ENCODE peak calls at places on chromosome 10, in five cellular contexts. E is H1, J is HepG2, O is GM12878, B is K562. N is an unnamed sample. For H3K79me2, the result is how much of the 10 kb centered on the place peaks cover.

GRCh38 chr10:121627810-121628209 is 29.6 kb upstream of the FGFR2 start:
- DNase-seq in E (no peak), B (no peak), O (no peak), J (no peak), N (no peak)

GRCh38 chr10:78458983-78459638 is 425.4 kb downstream of the RPS24 start:
- DNase-seq in B (peak), J (peak), O (no peak), E (no peak), N (no peak)

GRCh38 chr10:76509501-76509900 is 1078.1 kb downstream of the LRMDA start:
- DNase-seq in J (no peak), B (no peak), O (no peak), E (no peak), N (no peak)

GRCh38 chr10:58291538-58292174 is 22.7 kb downstream of the CISD1 start:
- DNase-seq in J (peak), E (no peak), B (peak), O (no peak), N (peak)

GRCh38 chr10:70323143-70323696 is 39.4 kb upstream of the NPFFR1 start:
- DNase-seq in J (no peak), E (no peak), B (no peak), O (no peak), N (no peak)

GRCh38 chr10:5616046-5616445 is 50.3 kb downstream of the ASB13 start:
- DNase-seq in B (no peak), O (no peak), J (no peak), E (no peak), N (no peak)

GRCh38 chr10:106904209-106904608 is 260.3 kb downstream of the SORCS1 start:
- DNase-seq in E (no peak), B (no peak), J (no peak), O (no peak), N (no peak)

GRCh38 chr10:93999401-93999851 is 5.7 kb downstream of the PLCE1 start:
- DNase-seq in B (no peak), J (no peak), E (no peak), O (no peak), N (no peak)

GRCh38 chr10:108250954-108251620 is 1086.6 kb upstream of the SORCS1 start:
- DNase-seq in B (no peak), E (no peak), J (no peak), O (no peak), N (no peak)

GRCh38 chr10:96400465-96400864 is 41.7 kb upstream of the OPALIN start:
- DNase-seq in B (no peak), O (no peak), J (no peak), E (no peak), N (no peak)

GRCh38 chr10:70268376-70268775 is 15.4 kb downstream of the NPFFR1 start:
- DNase-seq in O (no peak), J (no peak), E (no peak), B (no peak), N (no peak)

GRCh38 chr10:122455376-122456056 is 1.1 kb downstream of the ARMS2 start:
- DNase-seq in J (no peak), E (no peak), B (no peak), O (no peak), N (no peak)

GRCh38 chr10:73650537-73651331 is 5.1 kb downstream of the SYNPO2L start:
- DNase-seq in B (no peak), O (peak), E (no peak), J (no peak), N (no peak)

GRCh38 chr10:42929993-42930392 is 146.9 kb upstream of the RET start:
- DNase-seq in O (no peak), B (no peak), E (no peak), J (no peak), N (no peak)

GRCh38 chr10:80186364-80187012 is 18.8 kb downstream of the ANXA11 start:
- DNase-seq in E (no peak), J (no peak), O (no peak), B (peak), N (no peak)

GRCh38 chr10:95559466-95559865 is 1.7 kb downstream of the SORBS1 start:
- DNase-seq in O (no peak), E (peak), J (no peak), B (no peak), N (no peak)

GRCh38 chr10:61904711-61905445 is 3.4 kb downstream of the ARID5B start:
- DNase-seq in B (peak), E (no peak), O (peak), J (peak), N (no peak)

GRCh38 chr10:114824396-114824795 is 2.8 kb downstream of the FHIP2A start:
- DNase-seq in B (no peak), E (no peak), O (no peak), J (no peak), N (no peak)

GRCh38 chr10:77939561-77940001 is 13.0 kb upstream of the DLG5 start:
- DNase-seq in E (no peak), J (no peak), O (no peak), B (peak), N (no peak)

GRCh38 chr10:2619472-2619871 is 447.9 kb upstream of the PFKP start:
- DNase-seq in B (peak), E (no peak), J (peak), O (no peak), N (no peak)

GRCh38 chr10:122237326-122237725 is 33.8 kb upstream of the BTBD16 start:
- DNase-seq in O (no peak), J (no peak), E (no peak), B (no peak), N (no peak)

GRCh38 chr10:62779487-62780248 is 24.9 kb upstream of the ADO start:
- DNase-seq in E (no peak), B (no peak), J (no peak), O (peak), N (no peak)

GRCh38 chr10:12980080-12980656 is 21.3 kb downstream of the CCDC3 start:
- DNase-seq in O (no peak), J (no peak), E (no peak), B (no peak), N (no peak)

GRCh38 chr10:82245906-82246305 is 370.9 kb downstream of the NRG3 start:
- DNase-seq in O (no peak), B (no peak), E (no peak), J (no peak), N (no peak)

GRCh38 chr10:1243486-1244182 is 187.4 kb downstream of the WDR37 start:
- DNase-seq in B (peak), E (peak), J (no peak), O (no peak), N (no peak)

GRCh38 chr10:7525314-7526016 is 114.6 kb upstream of the SFMBT2 start:
- DNase-seq in B (peak), J (peak), O (peak), E (peak), N (peak)

GRCh38 chr10:42755591-42756093 is 27.0 kb upstream of the BMS1 start:
- DNase-seq in O (no peak), E (no peak), B (no peak), J (no peak), N (no peak)

GRCh38 chr10:35909291-35909690 is 267.2 kb upstream of the FZD8 start:
- DNase-seq in E (no peak), J (no peak), O (no peak), B (no peak), N (no peak)

GRCh38 chr10:4845766-4846165 is 19.8 kb downstream of the AKR1E2 start:
- DNase-seq in E (no peak), J (no peak), O (no peak), B (no peak), N (no peak)

GRCh38 chr10:129472696-129473555 is 5.9 kb downstream of the MGMT start:
- DNase-seq in J (no peak), E (no peak), B (no peak), O (no peak), N (no peak)

GRCh38 chr10:110652475-110653118 is 8.5 kb downstream of the RBM20 start:
- DNase-seq in J (no peak), O (no peak), B (no peak), E (no peak), N (no peak)

GRCh38 chr10:117710181-117710798 is 167.7 kb downstream of the EMX2 start:
- DNase-seq in B (peak), E (no peak), J (no peak), O (no peak), N (no peak)

GRCh38 chr10:112967200-112967599 is 17.2 kb downstream of the TCF7L2 start:
- DNase-seq in O (no peak), J (no peak), E (no peak), B (no peak), N (no peak)

GRCh38 chr10:102994551-102995295 is 76.6 kb downstream of the CNNM2 start:
- DNase-seq in B (peak), J (no peak), E (no peak), O (no peak), N (no peak)

GRCh38 chr10:132626761-132627735 is 89.5 kb downstream of the INPP5A start:
- DNase-seq in E (no peak), J (no peak), O (no peak), B (no peak), N (no peak)

GRCh38 chr10:117237401-117237991 is 3.4 kb upstream of the SLC18A2 start:
- DNase-seq in B (no peak), O (no peak), E (no peak), J (no peak), N (no peak)

GRCh38 chr10:98251399-98251798 is 16.6 kb downstream of the LOXL4 start:
- DNase-seq in B (no peak), O (no peak), E (no peak), J (no peak), N (no peak)

GRCh38 chr10:21260793-21261149 is 264.7 kb downstream of the SKIDA1 start:
- DNase-seq in E (no peak), O (no peak), J (no peak), B (no peak), N (no peak)

GRCh38 chr10:50224330-50224952 is 26.9 kb downstream of the ASAH2 start:
- DNase-seq in O (peak), B (peak), J (peak), E (no peak), N (peak)
- TF ChIP-seq SP1 in O (no peak), B (no peak), J (no peak), E (no peak), N (no peak)

DNA sequence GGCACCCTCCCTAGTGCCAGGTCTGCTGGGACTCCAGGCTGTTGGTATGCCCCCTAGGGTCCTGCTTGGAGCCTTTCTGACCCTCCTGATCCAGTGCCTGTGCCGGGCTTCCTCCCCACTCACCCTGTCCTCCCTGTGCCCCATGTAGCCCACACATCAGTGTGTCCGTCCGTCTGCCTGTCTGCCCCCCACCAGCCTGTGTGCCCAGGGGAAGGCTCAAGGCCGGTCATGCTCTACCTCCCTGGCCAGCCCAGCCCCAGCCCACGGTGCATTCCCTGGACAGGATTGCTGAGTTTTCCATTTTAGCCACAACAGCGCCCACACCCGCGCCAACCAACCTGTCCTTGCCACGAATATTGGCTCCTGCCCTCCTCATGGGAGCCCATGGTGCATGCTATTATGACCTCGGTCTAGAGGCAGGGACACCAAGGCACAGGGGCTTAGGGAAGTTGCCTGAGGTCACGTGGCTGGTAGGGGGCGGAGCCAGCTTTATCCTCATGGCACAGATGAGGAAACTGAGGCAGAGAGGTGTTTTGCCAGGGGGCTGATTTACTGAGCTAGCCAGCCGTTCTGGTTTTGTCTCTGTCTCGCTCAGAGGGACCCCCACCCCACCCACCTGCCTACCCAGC is 136.0 kb downstream of the FAM53B start:
- DNase-seq in E (no peak), B (no peak), O (no peak), J (no peak), N (no peak)
- H3K79me2 ChIP-seq in E (under half), B (under half), O (under half), J (under half), N (under half)

GRCh38 chr10:16809074-16809718 is 8.0 kb downstream of the RSU1 start:
- DNase-seq in J (peak), B (peak), O (no peak), E (peak), N (peak)
- TF ChIP-seq RAD21 in J (no peak), B (peak), O (peak), E (peak), N (peak)

GRCh38 chr10:34627331-34627730 is 187.8 kb downstream of the PARD3 start:
- DNase-seq in B (no peak), E (no peak), J (no peak), O (no peak), N (no peak)

GRCh38 chr10:34626158-34626557 is 188.9 kb downstream of the PARD3 start:
- DNase-seq in E (no peak), B (no peak), O (no peak), J (no peak), N (no peak)

GRCh38 chr10:34629120-34629519 is 186.0 kb downstream of the PARD3 start:
- DNase-seq in B (no peak), E (no peak), J (no peak), O (no peak), N (no peak)

GRCh38 chr10:34627741-34628140 is 187.4 kb downstream of the PARD3 start:
- DNase-seq in O (no peak), E (no peak), B (no peak), J (peak), N (no peak)

GRCh38 chr10:34628174-34628802 is 186.8 kb downstream of the PARD3 start:
- DNase-seq in O (no peak), J (peak), B (peak), E (no peak), N (no peak)
- TF ChIP-seq SP1 in O (no peak), J (no peak), B (no peak), E (no peak), N (no peak)

GRCh38 chr10:11191673-11192072 is 174.0 kb downstream of the CELF2 start:
- DNase-seq in E (no peak), B (no peak), J (no peak), O (no peak), N (no peak)
- H3K79me2 ChIP-seq in E (under half), B (under half), J (under half), O (half or more), N (under half)

GRCh38 chr10:22620140-22620857 is 94.1 kb downstream of the PIP4K2A start:
- DNase-seq in O (no peak), J (no peak), B (peak), E (no peak), N (peak)

GRCh38 chr10:22619111-22619510 is 95.3 kb downstream of the PIP4K2A start:
- DNase-seq in O (no peak), J (no peak), B (no peak), E (no peak), N (no peak)

GRCh38 chr10:22621726-22622125 is 92.7 kb downstream of the PIP4K2A start:
- DNase-seq in B (no peak), E (no peak), J (no peak), O (no peak), N (no peak)

GRCh38 chr10:22622242-22622806 is 92.1 kb downstream of the PIP4K2A start:
- DNase-seq in O (no peak), J (no peak), B (no peak), E (no peak), N (no peak)

GRCh38 chr10:22620929-22621328 is 93.4 kb downstream of the PIP4K2A start:
- DNase-seq in J (no peak), B (no peak), O (no peak), E (no peak), N (no peak)
- TF ChIP-seq RAD21 in J (no peak), B (no peak), O (no peak), E (no peak), N (no peak)

DNA sequence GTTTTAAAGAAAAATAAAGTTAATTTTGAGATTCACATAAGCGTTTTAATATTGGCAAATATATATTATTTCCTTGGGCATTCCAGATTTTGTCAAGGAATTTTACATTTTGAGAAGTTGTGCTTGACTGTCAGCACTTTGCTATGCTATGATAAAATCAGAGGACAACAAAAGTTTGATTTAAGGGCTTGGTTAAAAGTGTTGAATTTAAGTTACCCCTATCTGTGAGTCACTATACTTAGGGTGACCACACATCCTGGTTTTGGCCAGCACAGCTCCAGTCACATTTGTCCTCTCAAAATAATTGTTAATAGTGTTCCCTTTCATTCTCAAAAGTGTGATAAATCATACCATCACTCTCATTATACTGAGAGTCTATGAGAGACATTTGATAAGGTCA is 34.2 kb upstream of the ANK3 start:
- DNase-seq in J (no peak), O (no peak), E (no peak), B (no peak), N (no peak)
- TF ChIP-seq SP1 in J (no peak), O (no peak), E (no peak), B (no peak), N (no peak)

N was measured in HCT116.